ENCODE peak calls at places on chromosome 22, in six cellular contexts. U is HepG2, Y is spleen, W is HCT116, L is K562, S is endothelial cell of umbilical vein. Q is an unnamed sample.

GRCh38 chr22:39209756-39210155 is 35.0 kb downstream of the PDGFB start:
- DNase-seq in W (no peak), Y (peak; percentile 41), S (no peak), U (no peak), L (no peak), Q (no peak)

GRCh38 chr22:39941661-39942060 is 18.5 kb upstream of the TMA7B start:
- DNase-seq in L (no peak), S (no peak), W (no peak), U (peak; percentile 45), Y (no peak), Q (no peak)

GRCh38 chr22:48464246-48464645 is 1363.4 kb downstream of the BRD1 start:
- DNase-seq in U (no peak), L (no peak), S (no peak), Y (peak; percentile 28), W (no peak), Q (no peak)

GRCh38 chr22:34255042-34255441 is 334.8 kb upstream of the LARGE1 start:
- DNase-seq in W (no peak), Y (no peak), S (no peak), U (no peak), L (no peak), Q (no peak)

GRCh38 chr22:40364431-40364830 is 6.0 kb upstream of the SGSM3 start:
- DNase-seq in U (no peak), W (no peak), S (peak; percentile 31), Y (no peak), L (no peak), Q (no peak)

GRCh38 chr22:33803371-33803770 is 116.9 kb downstream of the LARGE1 start:
- DNase-seq in U (no peak), W (no peak), Y (no peak), S (no peak), L (no peak), Q (no peak)

GRCh38 chr22:39437836-39438704 is 18.7 kb upstream of the MGAT3 start:
- DNase-seq in L (no peak), S (no peak), U (no peak), Y (no peak), W (no peak), Q (peak; percentile 47)

GRCh38 chr22:38452373-38453064 is 2.5 kb downstream of the KCNJ4 start:
- DNase-seq in Y (no peak), W (no peak), U (no peak), S (no peak), L (no peak), Q (no peak)

GRCh38 chr22:30186535-30186934 is 60.0 kb downstream of the LIF start:
- DNase-seq in W (no peak), Y (no peak), L (no peak), S (no peak), U (peak; percentile 58), Q (no peak)

GRCh38 chr22:35349704-35350538 is 31.0 kb upstream of the HMOX1 start:
- DNase-seq in U (no peak), S (no peak), Y (peak; percentile 82), W (no peak), L (no peak), Q (no peak)

GRCh38 chr22:47987885-47988515 is 1225.5 kb downstream of the TBC1D22A start:
- DNase-seq in Y (no peak), S (no peak), U (no peak), L (no peak), W (no peak), Q (no peak)

GRCh38 chr22:42151924-42152635 is 21.5 kb upstream of the CYP2D6 start:
- DNase-seq in S (no peak), U (no peak), L (peak; percentile 69), W (no peak), Y (no peak), Q (no peak)

GRCh38 chr22:47165998-47166397 is 403.5 kb downstream of the TBC1D22A start:
- DNase-seq in W (no peak), U (no peak), S (no peak), L (no peak), Y (peak; percentile 22), Q (no peak)

GRCh38 chr22:20102203-20102780 is 13.6 kb upstream of the RANBP1 start:
- DNase-seq in S (no peak), Y (peak; percentile 21), L (peak; percentile 71), W (no peak), U (no peak), Q (no peak)

GRCh38 chr22:43177479-43177878 is 9.5 kb downstream of the TTLL12 start:
- DNase-seq in W (no peak), L (no peak), Y (peak; percentile 61), S (no peak), U (no peak), Q (no peak)

GRCh38 chr22:17120281-17120680 is 879 bp downstream of the TMEM121B start:
- DNase-seq in L (peak; percentile 85), S (peak; percentile 31), W (no peak), Y (peak; percentile 89), U (no peak), Q (peak; percentile 34)

GRCh38 chr22:30943368-30943767 is 25.2 kb downstream of the MORC2 start:
- DNase-seq in S (no peak), L (no peak), U (no peak), Y (no peak), W (no peak), Q (no peak)

GRCh38 chr22:21972293-21972779 is 10.3 kb downstream of the TOP3B start:
- DNase-seq in S (peak; percentile 40), L (peak; percentile 100), Y (no peak), U (peak; percentile 22), W (no peak), Q (peak; percentile 32)

GRCh38 chr22:22928666-22929380 is 41.2 kb downstream of the IGLL5 start:
- DNase-seq in U (no peak), W (no peak), S (no peak), L (no peak), Y (peak; percentile 93), Q (peak; percentile 78)

GRCh38 chr22:27717094-27717493 is 84.5 kb downstream of the MN1 start:
- DNase-seq in U (no peak), W (no peak), Y (peak; percentile 17), L (no peak), S (no peak), Q (no peak)

GRCh38 chr22:38016182-38017078 is 32.1 kb upstream of the SOX10 start:
- DNase-seq in Y (no peak), L (no peak), U (no peak), S (peak; percentile 74), W (no peak), Q (peak; percentile 52)

GRCh38 chr22:26409705-26410376 is 19.2 kb upstream of the ASPHD2 start:
- DNase-seq in Y (no peak), W (no peak), U (no peak), S (peak; percentile 31), L (no peak), Q (no peak)

GRCh38 chr22:20517422-20517821 is 10.0 kb downstream of the MED15 start:
- DNase-seq in Y (no peak), S (peak; percentile 55), W (no peak), U (no peak), L (peak; percentile 53), Q (no peak)

GRCh38 chr22:19527321-19527721 is 3.1 kb upstream of the CLDN5 start:
- DNase-seq in S (peak; percentile 73), W (no peak), Y (peak; percentile 56), L (no peak), U (no peak), Q (no peak)

GRCh38 chr22:19717691-19718254 is 3.5 kb downstream of the SEPTIN5 start:
- DNase-seq in W (no peak), L (no peak), S (peak; percentile 62), U (no peak), Y (peak; percentile 96), Q (peak; percentile 77)

GRCh38 chr22:21948390-21948789 is 4.3 kb downstream of the PPM1F start:
- DNase-seq in Y (peak; percentile 63), W (no peak), U (no peak), S (no peak), L (peak; percentile 68), Q (no peak)

GRCh38 chr22:29175312-29175835 is 30.3 kb upstream of the EMID1 start:
- DNase-seq in W (no peak), U (no peak), S (no peak), Y (no peak), L (no peak), Q (no peak)
- TF ChIP-seq POLR2A in W (no peak), U (no peak), S (no peak), Y (no peak), L (no peak), Q (no peak)

DNA sequence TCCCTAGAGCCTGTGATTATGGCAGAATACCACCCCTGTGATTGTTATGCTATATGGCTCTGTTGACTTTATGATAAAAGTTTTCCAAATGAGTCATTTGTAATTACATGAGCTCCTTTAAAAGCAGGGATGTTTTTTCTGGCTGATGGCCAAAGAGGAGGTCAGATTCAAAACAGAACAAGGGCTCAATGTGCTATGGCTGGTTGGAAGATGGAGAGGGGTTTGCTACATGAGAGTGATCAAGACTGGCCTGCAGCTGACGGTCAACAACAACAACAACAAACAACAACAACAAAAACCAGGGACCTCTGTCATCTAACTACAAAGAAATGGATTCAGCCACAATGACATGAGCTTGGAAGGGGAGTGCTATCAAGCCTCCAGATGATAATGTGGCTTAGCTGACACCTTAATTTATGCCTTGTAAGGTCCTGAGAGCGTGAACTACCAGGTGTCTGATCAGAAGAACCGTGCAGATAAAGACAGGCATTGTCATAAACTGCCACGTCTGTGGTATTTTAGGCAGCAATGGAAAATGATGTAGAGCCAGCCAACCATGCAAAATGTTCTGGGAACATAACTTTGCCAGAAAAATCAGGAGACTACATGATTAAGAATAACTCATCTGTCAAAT is 47.2 kb downstream of the PIWIL3 start:
- DNase-seq in Y (no peak), U (peak; percentile 92), W (peak; percentile 72), S (peak; percentile 98), L (peak; percentile 33), Q (no peak)
- TF ChIP-seq POLR2AphosphoS5 in Y (no peak), U (no peak), W (peak; percentile 39), S (peak; percentile 61), L (peak; percentile 32), Q (peak; percentile 36)

DNA sequence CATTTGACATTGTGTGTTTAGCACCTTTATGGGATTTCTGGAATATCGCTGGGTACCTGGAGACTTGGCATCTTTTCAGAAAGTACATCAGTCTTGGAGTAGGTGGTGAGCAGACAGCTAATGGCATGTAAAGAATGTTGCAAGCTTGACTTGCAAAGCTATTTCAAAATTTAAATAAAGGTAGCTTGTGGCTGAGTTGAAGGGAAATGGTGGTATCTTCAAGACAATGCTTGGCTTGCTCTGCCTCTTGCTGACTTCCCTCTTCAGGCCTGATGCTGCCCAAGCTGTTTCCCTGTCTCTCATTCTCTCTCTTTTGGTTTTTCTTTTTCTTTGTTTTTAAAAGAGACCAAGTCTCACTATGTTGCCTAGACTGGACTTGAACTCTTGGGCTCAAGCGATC is 13.2 kb downstream of the ZNRF3 start:
- DNase-seq in W (no peak), S (no peak), Y (no peak), U (no peak), L (no peak), Q (no peak)
- H3K4me1 ChIP-seq in W (peaks cover 30% of the 10 kb centered on the region), S (no peaks in the 10 kb centered on the region), Y (peaks cover 21% of the 10 kb centered on the region), U (peaks cover 98% of the 10 kb centered on the region), L (peaks cover 6% of the 10 kb centered on the region), Q (peaks cover 19% of the 10 kb centered on the region)

GRCh38 chr22:50508897-50509296 is 873 bp downstream of the NCAPH2 start:
- DNase-seq in L (no peak), U (no peak), Y (no peak), W (no peak), S (no peak), Q (no peak)

GRCh38 chr22:50506611-50507420 is 686 bp downstream of the LMF2 start:
- DNase-seq in U (no peak), L (peak; percentile 21), S (no peak), W (no peak), Y (peak; percentile 91), Q (no peak)

GRCh38 chr22:50507991-50508884 is at the start of gene NCAPH2:
- DNase-seq in L (peak; percentile 72), W (peak; percentile 94), U (peak; percentile 89), S (peak; percentile 97), Y (peak; percentile 99), Q (peak; percentile 97)

GRCh38 chr22:50505776-50506610 is 1.5 kb downstream of the LMF2 start:
- DNase-seq in W (no peak), U (no peak), Y (peak; percentile 87), S (no peak), L (no peak), Q (no peak)

GRCh38 chr22:50507421-50507990 is at the start of gene LMF2:
- DNase-seq in L (peak; percentile 88), S (peak; percentile 76), U (peak; percentile 56), W (no peak), Y (peak; percentile 99), Q (peak; percentile 95)
- TF ChIP-seq POLR2A in L (peak; percentile 13), S (peak; percentile 47), U (peak; percentile 34), W (no peak), Y (no peak), Q (peak; percentile 45)

Q was measured in transverse colon.